ENCODE peak calls at places on chromosome 12, in four cellular contexts. A is WTC11, U is HepG2, Z is GM12878. E is an unnamed sample.

GRCh38 chr12:51897181-51897580 is 9.3 kb downstream of the ANKRD33 start:
- DNase-seq in A (no peak), Z (no peak), U (no peak), E (no peak)

GRCh38 chr12:6735448-6736191 is 11.8 kb downstream of the COPS7A start:
- DNase-seq in A (peak), Z (no peak), U (peak), E (peak)

GRCh38 chr12:110079477-110080400 is 31.4 kb upstream of the C12orf76 start:
- DNase-seq in A (no peak), Z (peak), U (peak), E (peak)

GRCh38 chr12:65816086-65816485 is 8.2 kb upstream of the HMGA2 start:
- DNase-seq in U (no peak), Z (no peak), A (no peak), E (no peak)

GRCh38 chr12:74066476-74066875 is 471.2 kb upstream of the ATXN7L3B start:
- DNase-seq in U (no peak), A (no peak), Z (no peak), E (no peak)

GRCh38 chr12:69189378-69189978 is 49.9 kb upstream of the CPSF6 start:
- DNase-seq in A (no peak), U (no peak), Z (no peak), E (no peak)

GRCh38 chr12:60201891-60202290 is 606.1 kb downstream of the SLC16A7 start:
- DNase-seq in A (no peak), U (no peak), Z (no peak), E (no peak)

GRCh38 chr12:31728917-31729640 is at the start of gene AMN1:
- DNase-seq in Z (peak), U (peak), A (peak), E (peak)

GRCh38 chr12:103326190-103326589 is 169.6 kb downstream of the C12orf42 start:
- DNase-seq in A (peak), Z (no peak), U (peak), E (no peak)

GRCh38 chr12:89768586-89769482 is 60.2 kb upstream of the ATP2B1 start:
- DNase-seq in A (no peak), Z (no peak), U (peak), E (no peak)

GRCh38 chr12:131965073-131965472 is 15.3 kb downstream of the EP400 start:
- DNase-seq in A (no peak), U (no peak), Z (no peak), E (no peak)

GRCh38 chr12:15982471-15982870 is 71.3 kb downstream of the DERA start:
- DNase-seq in Z (no peak), A (no peak), U (no peak), E (no peak)

GRCh38 chr12:100279612-100280244 is 12.8 kb downstream of the SCYL2 start:
- DNase-seq in U (peak), Z (no peak), A (no peak), E (peak)

GRCh38 chr12:121810833-121811433 is 7.1 kb downstream of the SETD1B start:
- DNase-seq in Z (no peak), A (no peak), U (no peak), E (no peak)

GRCh38 chr12:47377414-47378221 is 297.9 kb upstream of the AMIGO2 start:
- DNase-seq in Z (no peak), A (no peak), U (no peak), E (peak)

GRCh38 chr12:113276946-113277500 is 55.8 kb downstream of the TPCN1 start:
- DNase-seq in U (no peak), A (no peak), Z (no peak), E (no peak)

GRCh38 chr12:80273144-80273543 is 170.9 kb upstream of the PTPRQ start:
- DNase-seq in A (no peak), U (no peak), Z (no peak), E (no peak)
- TF ChIP-seq USF2 in A (no peak), U (no peak), Z (no peak), E (no peak)

GRCh38 chr12:34218193-34219045 is 196.1 kb downstream of the ALG10 start:
- DNase-seq in A (peak), Z (peak), U (peak), E (peak)
- TF ChIP-seq TCF7 in A (no peak), Z (no peak), U (no peak), E (no peak)

DNA sequence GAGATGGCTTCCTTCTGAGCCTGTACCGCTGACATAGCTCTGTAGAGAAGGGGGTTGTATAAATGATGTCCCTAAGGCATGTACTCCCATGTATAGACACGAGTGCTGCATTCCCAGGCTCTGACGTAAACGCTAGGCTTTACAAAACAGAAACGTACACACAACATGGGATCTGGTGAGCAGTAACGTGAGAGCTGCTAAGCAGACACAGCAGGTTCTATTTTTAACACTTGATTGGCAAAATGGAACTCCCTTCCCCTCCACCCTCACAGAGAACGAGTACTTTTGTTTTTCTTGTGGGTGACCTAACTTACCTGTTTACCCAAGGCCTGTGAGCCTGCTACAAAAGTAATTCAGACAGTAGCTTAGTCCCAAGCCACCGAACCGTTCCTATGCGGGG is 36.0 kb downstream of the ACADS start:
- DNase-seq in Z (no peak), A (no peak), U (no peak), E (no peak)
- TF ChIP-seq USF2 in Z (no peak), A (no peak), U (no peak), E (no peak)

DNA sequence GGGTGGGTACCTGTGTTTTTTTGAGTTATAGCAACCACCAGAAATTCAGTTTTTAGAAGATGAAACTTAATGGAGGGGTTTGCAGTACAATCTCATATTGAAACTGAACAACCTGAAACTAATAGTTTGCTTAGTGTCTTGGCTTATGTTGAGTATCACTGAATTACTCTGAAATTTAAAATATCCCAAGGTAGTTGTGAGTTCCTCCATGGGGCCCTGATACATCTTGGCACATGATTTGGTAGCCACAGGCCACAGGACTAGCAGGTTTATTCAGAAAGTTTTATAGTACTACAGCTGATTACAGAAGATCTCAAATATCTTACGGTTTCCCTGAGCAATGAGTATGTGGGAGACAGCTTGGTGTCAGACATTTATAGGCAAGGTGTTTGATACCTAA is 10.4 kb downstream of the PTGES3 start:
- DNase-seq in A (no peak), Z (no peak), U (no peak), E (no peak)
- TF ChIP-seq TCF7 in A (no peak), Z (no peak), U (no peak), E (no peak)

DNA sequence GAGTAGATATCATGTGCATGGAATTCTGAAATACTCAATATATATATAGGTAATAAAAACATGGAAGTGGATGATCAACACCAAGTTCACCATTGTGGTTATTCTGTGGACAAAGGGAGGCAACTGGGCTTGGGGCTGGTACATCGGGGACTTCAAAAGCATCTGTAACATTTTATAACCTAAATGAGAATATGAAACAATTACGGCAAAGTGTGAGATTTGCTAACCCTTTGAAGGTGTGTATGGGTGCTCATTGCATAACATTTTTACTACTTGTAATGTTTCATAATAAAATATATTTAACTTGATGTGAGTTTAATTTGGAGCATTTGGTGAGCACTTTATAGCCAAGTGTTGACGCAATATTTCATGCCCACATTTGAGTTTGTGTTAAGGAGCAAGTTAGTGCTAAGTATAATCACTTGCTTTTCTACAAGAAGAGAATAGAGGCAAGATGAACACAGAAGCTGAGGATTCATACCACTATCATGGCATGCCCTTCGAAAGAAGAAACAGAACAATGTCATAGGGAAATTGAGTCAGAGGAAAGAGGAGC is 109.3 kb downstream of the NTN4 start:
- DNase-seq in U (no peak), A (no peak), Z (no peak), E (no peak)
- TF ChIP-seq USF2 in U (no peak), A (no peak), Z (no peak), E (no peak)

DNA sequence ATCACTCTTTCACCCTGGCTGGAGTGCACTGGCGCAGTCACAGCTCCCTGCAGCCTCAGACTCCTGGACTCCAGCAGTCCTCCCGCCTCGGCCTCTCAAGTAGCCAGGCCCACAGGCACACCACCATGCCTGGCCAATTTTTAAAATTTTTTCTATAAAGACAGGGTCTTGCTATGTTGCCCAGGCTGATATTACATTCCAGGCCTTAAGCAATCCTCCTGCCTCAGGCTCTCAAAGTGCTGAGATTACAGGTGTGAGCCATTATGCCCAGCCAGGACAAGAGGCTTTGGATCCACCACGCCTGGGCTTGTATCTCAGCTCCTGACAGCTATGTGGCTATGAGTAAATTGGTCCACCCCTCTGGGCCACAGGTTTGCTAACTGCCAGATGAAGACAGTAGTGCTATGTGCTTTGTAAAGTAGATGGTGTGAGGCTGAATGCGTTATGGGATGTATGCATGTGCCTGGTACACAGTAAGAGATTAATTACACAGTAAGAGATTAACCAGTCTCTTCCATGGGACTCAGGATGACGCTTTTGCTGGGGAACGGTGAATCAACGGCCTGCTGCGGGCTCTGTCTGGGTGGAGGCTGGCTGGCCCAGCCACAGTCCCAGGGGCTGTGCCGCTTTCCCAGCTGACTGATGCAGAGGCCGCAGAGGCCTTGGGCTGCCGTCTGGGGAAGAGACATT is 53.3 kb upstream of the NCOR2 start:
- DNase-seq in U (no peak), Z (no peak), A (no peak), E (no peak)
- TF ChIP-seq TCF7 in U (no peak), Z (no peak), A (no peak), E (no peak)

GRCh38 chr12:29389295-29389919 is 8.4 kb upstream of the ERGIC2 start:
- DNase-seq in U (no peak), A (no peak), Z (no peak), E (no peak)

GRCh38 chr12:29398495-29398894 is 17.5 kb upstream of the ERGIC2 start:
- DNase-seq in Z (no peak), A (no peak), U (no peak), E (no peak)

GRCh38 chr12:29396774-29397173 is 15.8 kb upstream of the ERGIC2 start:
- DNase-seq in U (no peak), Z (no peak), A (no peak), E (no peak)

DNA sequence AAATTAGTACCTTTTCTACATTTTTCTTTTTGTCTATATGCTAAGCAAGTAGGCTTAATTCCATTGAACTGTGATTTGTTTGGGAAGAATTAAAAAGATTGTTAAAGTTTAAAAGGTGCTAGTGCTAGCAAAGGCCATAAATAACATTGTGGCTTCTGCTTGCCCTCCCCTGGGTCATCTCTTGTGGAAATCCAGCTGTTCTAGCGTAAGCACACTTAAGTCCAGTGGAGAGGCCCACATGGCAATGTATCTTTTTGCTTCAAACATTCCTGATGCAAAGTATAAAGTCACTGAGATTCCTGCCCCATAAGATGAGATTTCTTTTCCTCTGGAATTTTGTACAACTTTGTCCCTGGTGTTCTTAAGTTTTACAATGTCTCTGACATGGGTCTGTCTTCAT is 14.4 kb upstream of the ERGIC2 start:
- DNase-seq in Z (no peak), U (no peak), A (no peak), E (no peak)
- TF ChIP-seq USF2 in Z (no peak), U (no peak), A (no peak), E (no peak)